ENCODE peak calls at places on chromosomes 6 and 20, in seven cellular contexts. O, Z, J, Q, T, D and Y are unnamed samples.

GRCh38 chr6:47310131-47310480 is 401 bp upstream of the TNFRSF21 start:
- DNase-seq in O (no peak), Z (no peak), J (no peak), Q (no peak), T (no peak), D (no peak), Y (no peak)

GRCh38 chr6:76701610-76702009 is 629.1 kb upstream of the IMPG1 start:
- DNase-seq in O (no peak), Z (no peak), J (no peak), Q (no peak), T (no peak), D (no peak), Y (no peak)

GRCh38 chr6:112409311-112409710 is 62.2 kb downstream of the RFPL4B start:
- DNase-seq in O (no peak), Z (no peak), J (no peak), Q (no peak), T (no peak), D (peak), Y (no peak)

GRCh38 chr6:33189625-33190024 is 2.6 kb downstream of the COL11A2 start:
- DNase-seq in O (no peak), Z (no peak), J (no peak), Q (no peak), T (no peak), D (no peak), Y (no peak)

GRCh38 chr6:95352064-95352463 is 225.3 kb upstream of the MANEA start:
- DNase-seq in O (no peak), Z (no peak), J (no peak), Q (no peak), T (peak), D (no peak), Y (no peak)

GRCh38 chr6:26322645-26323482 is 42.1 kb upstream of the BTN3A2 start:
- DNase-seq in O (peak), Z (peak), J (peak), Q (peak), T (peak), D (peak), Y (peak)

GRCh38 chr6:170063851-170064617 is 226.8 kb downstream of the DLL1 start:
- DNase-seq in O (no peak), Z (no peak), J (peak), Q (no peak), T (no peak), D (no peak), Y (no peak)

GRCh38 chr6:133641111-133641510 is 247.8 kb upstream of the TCF21 start:
- DNase-seq in O (no peak), Z (peak), J (no peak), Q (no peak), T (no peak), D (no peak), Y (no peak)

GRCh38 chr20:50546729-50547314 is 36.6 kb downstream of the PTPN1 start:
- DNase-seq in O (no peak), Z (no peak), J (no peak), Q (no peak), T (peak), D (no peak), Y (no peak)

GRCh38 chr20:33828326-33828834 is 17.2 kb downstream of the CHMP4B start:
- DNase-seq in O (no peak), Z (no peak), J (no peak), Q (no peak), T (no peak), D (no peak), Y (no peak)

GRCh38 chr20:5080384-5080877 is 39.3 kb downstream of the PCNA start:
- DNase-seq in O (peak), Z (no peak), J (no peak), Q (peak), T (no peak), D (no peak), Y (no peak)

GRCh38 chr20:50333856-50334255 is 143.2 kb downstream of the CEBPB start:
- DNase-seq in O (peak), Z (peak), J (no peak), Q (peak), T (no peak), D (peak), Y (peak)

GRCh38 chr6:140441256-140441655 is 1066.8 kb upstream of the CITED2 start:
- DNase-seq in O (peak), Z (peak), J (peak), Q (no peak), T (peak), D (peak), Y (peak)

GRCh38 chr20:8156603-8157079 is 24.6 kb downstream of the PLCB1 start:
- DNase-seq in O (no peak), Z (peak), J (no peak), Q (no peak), T (peak), D (peak), Y (peak)

GRCh38 chr6:137780447-137781034 is 86.5 kb upstream of the TNFAIP3 start:
- DNase-seq in O (no peak), Z (no peak), J (no peak), Q (no peak), T (no peak), D (no peak), Y (no peak)

GRCh38 chr20:41150664-41151063 is 13.3 kb downstream of the PLCG1 start:
- DNase-seq in O (no peak), Z (peak), J (no peak), Q (no peak), T (no peak), D (no peak), Y (no peak)

GRCh38 chr6:165640767-165641166 is 22.3 kb downstream of the PDE10A start:
- DNase-seq in O (no peak), Z (no peak), J (no peak), Q (no peak), T (peak), D (no peak), Y (no peak)

GRCh38 chr20:39289316-39289715 is 327.2 kb downstream of the DHX35 start:
- DNase-seq in O (no peak), Z (no peak), J (no peak), Q (no peak), T (peak), D (no peak), Y (no peak)

GRCh38 chr20:8244637-8245036 is 112.6 kb downstream of the PLCB1 start:
- DNase-seq in O (no peak), Z (no peak), J (peak), Q (peak), T (peak), D (peak), Y (no peak)

GRCh38 chr6:38730136-38730862 is 15.2 kb downstream of the DNAH8 start:
- DNase-seq in O (no peak), Z (no peak), J (no peak), Q (no peak), T (no peak), D (no peak), Y (no peak)

GRCh38 chr6:27157461-27158315 is 89.8 kb upstream of the PRSS16 start:
- DNase-seq in O (no peak), Z (peak), J (peak), Q (no peak), T (peak), D (peak), Y (peak)